ENCODE peak calls at places on chromosomes 4 and X, in six cellular contexts. O is endodermal cell; S is transverse colon; G is CD8-positive, alpha-beta T cell; Z is fibroblast of lung; X is right lobe of liver. W is an unnamed sample.

GRCh38 chrX:45524805-45525204 is 324.1 kb upstream of the DIPK2B start:
- DNase-seq in G (no peak), X (no peak), S (no peak), Z (no peak), O (no peak), W (no peak)

GRCh38 chrX:1074172-1074571 is 138.3 kb downstream of the CRLF2 start:
- DNase-seq in O (no peak), S (no peak), X (no peak), Z (no peak), G (no peak), W (no peak)

GRCh38 chr4:83392562-83392961 is 57.9 kb upstream of the HPSE start:
- DNase-seq in O (no peak), Z (no peak), X (no peak), S (no peak), G (no peak), W (no peak)

GRCh38 chr4:10093801-10094552 is 22.6 kb downstream of the WDR1 start:
- DNase-seq in Z (peak; percentile 64), O (no peak), S (no peak), X (no peak), G (no peak), W (no peak)

GRCh38 chr4:105306158-105306781 is 159.6 kb downstream of the TET2 start:
- DNase-seq in S (no peak), X (no peak), G (no peak), O (no peak), Z (no peak), W (no peak)

GRCh38 chr4:144685916-144686315 is 40.0 kb downstream of the HHIP start:
- DNase-seq in O (no peak), Z (peak; percentile 73), G (no peak), S (no peak), X (no peak), W (no peak)

GRCh38 chrX:143757375-143757774 is 36.8 kb upstream of the SPANXN2 start:
- DNase-seq in G (no peak), Z (no peak), X (no peak), O (peak; percentile 88), S (no peak), W (no peak)

GRCh38 chrX:68196939-68197791 is 236.1 kb downstream of the OPHN1 start:
- DNase-seq in Z (peak; percentile 50), G (no peak), X (peak; percentile 38), S (peak; percentile 15), O (peak; percentile 60), W (no peak)

GRCh38 chr4:152117501-152117900 is 356.7 kb upstream of the GATB start:
- DNase-seq in Z (no peak), O (no peak), G (no peak), S (no peak), X (no peak), W (no peak)

GRCh38 chrX:48474127-48474526 is 1.9 kb upstream of the FTSJ1 start:
- DNase-seq in G (no peak), X (no peak), Z (peak; percentile 21), O (no peak), S (no peak), W (no peak)

GRCh38 chrX:40755291-40756249 is 20.2 kb upstream of the MED14 start:
- DNase-seq in G (no peak), Z (no peak), X (no peak), O (peak; percentile 63), S (no peak), W (no peak)

GRCh38 chrX:9372866-9373265 is 92.0 kb upstream of the TBL1X start:
- DNase-seq in Z (no peak), G (no peak), S (no peak), X (peak; percentile 50), O (no peak), W (no peak)

DNA sequence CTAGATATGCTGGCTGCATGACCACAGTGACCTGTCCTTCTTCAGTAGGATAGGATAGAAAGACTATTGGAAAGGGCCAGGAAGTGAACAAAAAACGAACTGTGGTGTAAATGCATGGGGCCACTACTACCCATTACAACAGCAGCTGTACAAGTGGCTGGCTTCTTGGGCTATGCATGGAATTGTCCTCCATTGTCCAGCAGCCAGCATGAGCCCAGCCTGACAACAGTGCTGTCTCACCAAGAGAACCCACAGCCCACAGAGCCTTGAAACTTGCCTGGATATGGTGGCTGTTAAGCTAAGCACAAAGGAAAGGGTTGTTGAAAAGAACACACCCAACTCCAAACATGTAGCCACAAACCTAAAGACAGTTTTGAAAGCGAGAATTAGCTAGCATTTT is 330.2 kb upstream of the F9 start:
- DNase-seq in O (no peak), Z (no peak), S (no peak), X (no peak), G (no peak), W (no peak)
- H3K4me1 ChIP-seq in O (no peaks in the 10 kb centered on the region), Z (no peaks in the 10 kb centered on the region), S (no peaks in the 10 kb centered on the region), X (no peaks in the 10 kb centered on the region), G (no peaks in the 10 kb centered on the region), W (no peaks in the 10 kb centered on the region)

GRCh38 chr4:112933790-112934189 is 115.7 kb upstream of the ANK2 start:
- DNase-seq in X (no peak), Z (no peak), O (no peak), S (no peak), G (no peak), W (no peak)
- H3K4me1 ChIP-seq in X (no peaks in the 10 kb centered on the region), Z (no peaks in the 10 kb centered on the region), O (no peaks in the 10 kb centered on the region), S (no peaks in the 10 kb centered on the region), G (no peaks in the 10 kb centered on the region), W (no peaks in the 10 kb centered on the region)

GRCh38 chr4:99947608-99948007 is 1.2 kb upstream of the DNAJB14 start:
- DNase-seq in X (no peak), O (no peak), S (no peak), G (no peak), Z (peak; percentile 3), W (no peak)
- H3K4me1 ChIP-seq in X (peaks cover 3% of the 10 kb centered on the region), O (no peaks in the 10 kb centered on the region), S (peaks cover 38% of the 10 kb centered on the region), G (peaks cover 55% of the 10 kb centered on the region), Z (peaks cover 6% of the 10 kb centered on the region), W (peaks cover 31% of the 10 kb centered on the region)

DNA sequence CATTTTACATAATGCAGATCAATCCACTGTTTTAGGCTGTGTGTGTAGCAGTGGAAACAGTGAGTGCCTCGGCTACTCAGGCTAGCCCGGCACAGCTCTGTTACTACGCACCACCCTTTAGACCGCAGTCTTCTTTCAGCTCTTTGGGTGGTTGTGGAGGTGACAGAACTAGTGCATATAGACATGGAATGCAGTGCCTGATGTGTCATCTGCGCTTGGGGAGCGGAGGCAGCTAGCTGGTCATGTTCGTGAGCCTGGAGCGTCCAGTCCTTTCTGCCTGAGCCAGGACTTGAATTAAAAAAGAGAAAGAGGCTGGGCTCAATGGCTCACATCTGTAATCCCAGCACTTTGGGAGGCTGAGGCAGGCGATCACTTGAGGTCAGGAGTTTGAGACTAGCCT is 4.8 kb downstream of the TBC1D14 start:
- DNase-seq in Z (no peak), S (no peak), O (no peak), G (no peak), X (no peak), W (no peak)
- H3K4me1 ChIP-seq in Z (no peaks in the 10 kb centered on the region), S (peaks cover 56% of the 10 kb centered on the region), O (peaks cover 2% of the 10 kb centered on the region), G (peaks cover 65% of the 10 kb centered on the region), X (no peaks in the 10 kb centered on the region), W (peaks cover 54% of the 10 kb centered on the region)

GRCh38 chr4:140617494-140618060 is 48.8 kb upstream of the UCP1 start:
- DNase-seq in G (no peak), S (no peak), X (no peak), O (no peak), Z (no peak), W (no peak)
- H3K4me1 ChIP-seq in G (no peaks in the 10 kb centered on the region), S (no peaks in the 10 kb centered on the region), X (no peaks in the 10 kb centered on the region), O (peaks cover 8% of the 10 kb centered on the region), Z (no peaks in the 10 kb centered on the region), W (no peaks in the 10 kb centered on the region)

GRCh38 chr4:40619600-40619999 is 10.1 kb downstream of the RBM47 start:
- DNase-seq in Z (no peak), S (no peak), O (no peak), G (no peak), X (no peak), W (no peak)
- H3K4me1 ChIP-seq in Z (no peaks in the 10 kb centered on the region), S (no peaks in the 10 kb centered on the region), O (peaks cover 3% of the 10 kb centered on the region), G (no peaks in the 10 kb centered on the region), X (no peaks in the 10 kb centered on the region), W (no peaks in the 10 kb centered on the region)

GRCh38 chr4:38693531-38693930 is 29.5 kb downstream of the KLF3 start:
- DNase-seq in S (no peak), X (no peak), O (no peak), G (no peak), Z (no peak), W (no peak)
- H3K4me1 ChIP-seq in S (peaks cover 10% of the 10 kb centered on the region), X (no peaks in the 10 kb centered on the region), O (peaks cover 23% of the 10 kb centered on the region), G (no peaks in the 10 kb centered on the region), Z (peaks cover 3% of the 10 kb centered on the region), W (peaks cover 5% of the 10 kb centered on the region)

GRCh38 chr4:87024181-87024580 is 89.4 kb downstream of the AFF1 start:
- DNase-seq in S (no peak), Z (no peak), X (no peak), O (no peak), G (no peak), W (no peak)
- H3K4me1 ChIP-seq in S (peaks cover 43% of the 10 kb centered on the region), Z (peaks cover 3% of the 10 kb centered on the region), X (no peaks in the 10 kb centered on the region), O (peaks cover 47% of the 10 kb centered on the region), G (peaks cover 6% of the 10 kb centered on the region), W (peaks cover 30% of the 10 kb centered on the region)

GRCh38 chrX:10507876-10508275 is 112.5 kb downstream of the MID1 start:
- DNase-seq in X (no peak), Z (no peak), O (no peak), G (no peak), S (no peak), W (no peak)
- H3K4me1 ChIP-seq in X (no peaks in the 10 kb centered on the region), Z (no peaks in the 10 kb centered on the region), O (no peaks in the 10 kb centered on the region), G (no peaks in the 10 kb centered on the region), S (no peaks in the 10 kb centered on the region), W (no peaks in the 10 kb centered on the region)

W was measured in mucosa of descending colon.